ENCODE peak calls at places on chromosomes 4 and X, in four cellular contexts. L is K562, H is GM12878, W is SK-N-SH. F is an unnamed sample.
A peak's percentile ranks its signal among the peaks of the same experiment; 100 is the strongest.

GRCh38 chr4:182144621-182145359 is 98.4 kb upstream of the TENM3 start:
- DNase-seq in H (no peak), W (peak; percentile 84), L (no peak), F (no peak)

GRCh38 chr4:80173841-80174240 is 23.5 kb upstream of the PRDM8 start:
- DNase-seq in L (no peak), W (no peak), H (no peak), F (no peak)

GRCh38 chr4:52659722-52660261 is 691 bp upstream of the USP46 start:
- DNase-seq in W (peak; percentile 70), L (peak; percentile 48), H (no peak), F (no peak)

GRCh38 chr4:4758708-4759107 is 100.8 kb upstream of the MSX1 start:
- DNase-seq in W (no peak), L (no peak), H (peak; percentile 38), F (no peak)

GRCh38 chrX:153766871-153767673 is 3.0 kb downstream of the PLXNB3 start:
- DNase-seq in W (peak; percentile 38), H (no peak), L (no peak), F (no peak)

GRCh38 chr4:2357821-2358745 is 60.4 kb downstream of the ZFYVE28 start:
- DNase-seq in H (no peak), L (no peak), W (peak; percentile 12), F (no peak)

GRCh38 chrX:139560221-139560620 is 29.7 kb downstream of the F9 start:
- DNase-seq in H (no peak), L (no peak), W (no peak), F (no peak)

GRCh38 chr4:185112104-185112503 is 31.0 kb upstream of the SLC25A4 start:
- DNase-seq in W (no peak), H (no peak), L (no peak), F (peak; percentile 23)

GRCh38 chrX:54045563-54046228 is 1.4 kb upstream of the PHF8 start:
- DNase-seq in H (no peak), L (no peak), W (no peak), F (no peak)

GRCh38 chr4:129908117-129908516 is 812.2 kb downstream of the C4orf33 start:
- DNase-seq in H (no peak), L (no peak), W (no peak), F (no peak)

GRCh38 chr4:99366491-99366890 is 13.9 kb upstream of the ADH1C start:
- DNase-seq in H (no peak), L (no peak), W (no peak), F (no peak)

GRCh38 chrX:115029869-115030564 is 12.6 kb upstream of the IL13RA2 start:
- DNase-seq in H (no peak), L (no peak), W (no peak), F (no peak)

GRCh38 chr4:18100657-18101056 is 79.1 kb upstream of the LCORL start:
- DNase-seq in L (no peak), H (no peak), W (no peak), F (no peak)

GRCh38 chr4:76607266-76607799 is 172.3 kb downstream of the SHROOM3 start:
- DNase-seq in W (no peak), H (peak; percentile 62), L (no peak), F (no peak)

GRCh38 chr4:156999175-156999517 is 27.5 kb upstream of the PDGFC start:
- DNase-seq in W (no peak), L (no peak), H (no peak), F (no peak)

GRCh38 chrX:69615779-69616519 is at the start of gene EDA:
- DNase-seq in W (peak; percentile 88), H (no peak), L (peak; percentile 78), F (peak; percentile 57)

GRCh38 chrX:118459494-118459893 is 36.1 kb upstream of the DOCK11 start:
- DNase-seq in W (peak; percentile 43), H (peak; percentile 2), L (peak; percentile 53), F (no peak)

GRCh38 chrX:131081772-131082755 is 23.9 kb downstream of the ARHGAP36 start:
- DNase-seq in L (no peak), H (no peak), W (no peak), F (no peak)

GRCh38 chr4:25160714-25161598 is 707 bp upstream of the SEPSECS start:
- DNase-seq in L (peak; percentile 36), W (peak; percentile 25), H (no peak), F (no peak)

GRCh38 chr4:78528327-78528726 is 23.2 kb upstream of the ANXA3 start:
- DNase-seq in L (no peak), W (no peak), H (no peak), F (no peak)

GRCh38 chrX:150364347-150365050 is 1.4 kb downstream of the MAMLD1 start:
- DNase-seq in L (no peak), H (no peak), W (peak; percentile 59), F (peak; percentile 45)

GRCh38 chr4:82968972-82969371 is 41.7 kb downstream of the LIN54 start:
- DNase-seq in H (no peak), L (no peak), W (no peak), F (no peak)

GRCh38 chr4:44985938-44986337 is 259.6 kb upstream of the GNPDA2 start:
- DNase-seq in W (no peak), H (no peak), L (no peak), F (no peak)

GRCh38 chr4:44985152-44985551 is 258.8 kb upstream of the GNPDA2 start:
- DNase-seq in H (no peak), W (no peak), L (no peak), F (no peak)

GRCh38 chr4:44988011-44988410 is 261.7 kb upstream of the GNPDA2 start:
- DNase-seq in H (no peak), W (no peak), L (no peak), F (no peak)

DNA sequence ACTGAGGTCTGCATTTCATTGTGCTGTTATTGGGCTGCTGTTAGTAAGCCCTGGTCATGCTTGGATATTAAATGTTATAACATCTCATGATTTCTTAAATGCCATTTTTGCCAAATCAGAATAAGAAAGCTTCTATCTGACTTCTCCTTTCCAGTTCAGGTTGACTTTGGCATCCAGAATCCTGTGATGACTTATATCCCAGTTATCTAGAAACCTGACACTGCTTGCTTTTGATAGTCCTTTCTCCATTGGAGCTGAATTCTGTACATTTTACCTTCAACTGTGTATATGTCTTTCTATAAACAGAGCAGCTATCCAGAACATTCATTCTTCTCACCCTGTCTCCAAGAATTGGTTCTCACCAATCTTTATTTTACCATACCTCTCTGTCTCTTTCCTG is 257.7 kb upstream of the GNPDA2 start:
- DNase-seq in H (no peak), L (no peak), W (no peak), F (no peak)
- TF ChIP-seq NRF1 in H (no peak), L (no peak), W (no peak), F (no peak)

GRCh38 chr4:1047976-1048780 is 36.8 kb downstream of the FGFRL1 start:
- DNase-seq in H (no peak), L (no peak), W (peak; percentile 21), F (peak; percentile 46)

GRCh38 chr4:1047106-1047975 is 35.9 kb downstream of the FGFRL1 start:
- DNase-seq in H (no peak), W (no peak), L (no peak), F (no peak)

GRCh38 chr4:1049591-1049905 is 38.1 kb downstream of the FGFRL1 start:
- DNase-seq in W (peak; percentile 51), H (no peak), L (no peak), F (no peak)

GRCh38 chr4:1050486-1051213 is 39.2 kb downstream of the FGFRL1 start:
- DNase-seq in L (peak; percentile 37), H (no peak), W (peak; percentile 44), F (no peak)

GRCh38 chr4:1048781-1049590 is 37.6 kb downstream of the FGFRL1 start:
- DNase-seq in L (no peak), W (peak; percentile 24), H (no peak), F (no peak)
- TF ChIP-seq NRF1 in L (no peak), W (no peak), H (no peak), F (no peak)

GRCh38 chr4:41258783-41259182 is 2.1 kb downstream of the UCHL1 start:
- DNase-seq in H (no peak), W (peak; percentile 54), L (no peak), F (no peak)

GRCh38 chr4:41256131-41256739 is 493 bp upstream of the UCHL1 start:
- DNase-seq in W (peak; percentile 60), H (no peak), L (no peak), F (no peak)

GRCh38 chr4:41256740-41257256 is at the start of gene UCHL1:
- DNase-seq in W (peak; percentile 97), L (no peak), H (no peak), F (peak; percentile 93)

GRCh38 chr4:41257901-41258300 is 1.2 kb downstream of the UCHL1 start:
- DNase-seq in H (no peak), L (no peak), W (peak; percentile 18), F (no peak)

DNA sequence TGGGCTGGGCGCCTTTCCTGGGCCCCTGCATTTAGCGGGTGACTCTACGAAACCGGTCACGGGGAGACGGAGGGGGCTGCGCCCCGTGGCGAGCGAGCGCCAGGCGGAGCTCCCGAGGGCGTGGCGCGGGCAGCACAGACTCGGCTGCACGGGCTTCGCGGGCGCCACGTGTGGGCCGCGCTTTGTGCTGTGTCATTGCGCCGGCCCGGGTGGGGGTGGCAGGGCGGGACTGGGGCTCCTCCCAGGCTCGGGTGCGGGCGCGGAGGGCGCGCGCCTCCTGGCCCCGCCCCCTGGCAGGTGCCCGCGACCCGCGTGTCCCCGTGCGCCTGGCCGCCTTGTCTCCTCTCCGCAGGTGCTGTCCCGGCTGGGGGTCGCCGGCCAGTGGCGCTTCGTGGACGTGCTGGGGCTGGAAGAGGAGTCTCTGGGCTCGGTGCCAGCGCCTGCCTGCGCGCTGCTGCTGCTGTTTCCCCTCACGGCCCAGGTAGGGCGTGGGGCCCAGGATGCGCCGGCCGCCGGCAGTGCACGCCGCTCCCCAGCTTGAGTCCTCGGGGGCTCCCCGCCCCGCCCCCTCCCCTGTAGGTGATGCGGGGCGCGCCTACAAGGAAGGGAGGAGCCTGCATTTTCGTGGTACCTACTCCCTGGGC is 651 bp downstream of the UCHL1 start:
- DNase-seq in L (no peak), H (no peak), W (peak; percentile 85), F (peak; percentile 73)
- TF ChIP-seq NRF1 in L (no peak), H (no peak), W (no peak), F (no peak)

GRCh38 chr4:171181090-171181489 is 632.1 kb upstream of the GALNTL6 start:
- DNase-seq in H (no peak), W (no peak), L (no peak), F (no peak)

DNA sequence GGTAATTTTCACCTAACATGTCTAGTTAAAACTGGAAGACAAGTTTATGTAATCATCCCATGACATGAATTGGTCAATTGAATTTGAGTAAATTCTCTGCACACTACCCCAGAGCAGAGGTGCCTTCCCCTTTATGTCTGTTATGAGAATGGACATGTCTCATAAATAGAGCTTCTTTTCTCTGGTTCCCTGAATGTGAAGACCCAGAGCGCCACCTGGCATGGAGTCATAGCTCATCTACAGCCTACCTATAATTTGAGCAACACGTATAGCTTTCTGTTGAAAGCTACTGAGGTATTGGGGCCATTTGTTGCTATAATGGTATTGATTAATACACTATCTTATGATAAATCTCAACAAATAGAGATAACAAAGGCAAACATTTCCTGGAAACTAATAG is 626.5 kb upstream of the GALNTL6 start:
- DNase-seq in W (no peak), L (no peak), H (no peak), F (no peak)
- TF ChIP-seq NRF1 in W (no peak), L (no peak), H (no peak), F (no peak)

GRCh38 chr4:114997596-114997995 is 115.8 kb downstream of the NDST4 start:
- DNase-seq in W (no peak), H (no peak), L (no peak), F (no peak)
- TF ChIP-seq NRF1 in W (no peak), H (no peak), L (no peak), F (no peak)

GRCh38 chr4:121707344-121707743 is 10.6 kb upstream of the ANXA5 start:
- DNase-seq in L (no peak), W (no peak), H (no peak), F (no peak)
- TF ChIP-seq NRF1 in L (no peak), W (no peak), H (no peak), F (no peak)

GRCh38 chr4:21507439-21507838 is 441.1 kb downstream of the KCNIP4 start:
- DNase-seq in W (peak; percentile 2), H (no peak), L (no peak), F (no peak)
- TF ChIP-seq NRF1 in W (no peak), H (no peak), L (no peak), F (no peak)